ENCODE peak calls at places on chromosomes 13 and 19, in eight cellular contexts. W is AG08396; Z is fibroblast of villous mesenchyme; B is T-helper 1 cell; C is CD8-positive, alpha-beta memory T cell; V is AG20443; M is substantia nigra; A is activated naive CD8-positive, alpha-beta T cell treated with anti-CD3 and anti-CD28 coated beads, Interleukin-2, amount 50 U/mL, for 24 hours. P is an unnamed sample.

GRCh38 chr19:6108721-6109633 is 1.3 kb downstream of the RFX2 start:
- DNase-seq in W (peak), Z (peak), B (peak), C (peak), V (peak), M (no peak), A (peak), P (no peak)

GRCh38 chr19:56508282-56508778 is 675 bp downstream of the ZNF471 start:
- DNase-seq in W (no peak), Z (no peak), B (no peak), C (no peak), V (no peak), M (no peak), A (no peak), P (no peak)

GRCh38 chr13:62113145-62113544 is 697.5 kb upstream of the PCDH20 start:
- DNase-seq in W (no peak), Z (no peak), B (no peak), C (no peak), V (no peak), M (no peak), A (no peak), P (no peak)

GRCh38 chr13:53010374-53011105 is 18.1 kb upstream of the OLFM4 start:
- DNase-seq in W (no peak), Z (no peak), B (no peak), C (no peak), V (no peak), M (no peak), A (no peak), P (no peak)

GRCh38 chr19:42334697-42335373 is 9.4 kb downstream of the MEGF8 start:
- DNase-seq in W (no peak), Z (no peak), B (no peak), C (no peak), V (no peak), M (no peak), A (no peak), P (no peak)

GRCh38 chr13:45781553-45782326 is 69.8 kb downstream of the SIAH3 start:
- DNase-seq in W (no peak), Z (no peak), B (no peak), C (no peak), V (no peak), M (no peak), A (no peak), P (no peak)

GRCh38 chr19:28445826-28446225 is 767.1 kb downstream of the UQCRFS1 start:
- DNase-seq in W (no peak), Z (no peak), B (no peak), C (no peak), V (no peak), M (no peak), A (no peak), P (no peak)

GRCh38 chr13:27472941-27473340 is 22.6 kb upstream of the MTIF3 start:
- DNase-seq in W (no peak), Z (no peak), B (no peak), C (no peak), V (no peak), M (no peak), A (no peak), P (no peak)

GRCh38 chr13:20320885-20321284 is 88.8 kb upstream of the GJB6 start:
- DNase-seq in W (no peak), Z (no peak), B (no peak), C (no peak), V (no peak), M (no peak), A (no peak), P (no peak)